ENCODE peak calls at places on chromosome 7, in four cellular contexts. One of them, this sample, is unnamed.

GRCh38 chr7:108045154-108045553 is 42.2 kb upstream of the LAMB1 start:
- DNase-seq in GM12892: no peak
- DNase-seq in iPS DF 19.7: no peak
- DNase-seq in HT1080: no peak
- DNase-seq in this sample: no peak

GRCh38 chr7:3397324-3397723 is 96.3 kb downstream of the SDK1 start:
- DNase-seq in GM12892: no peak
- DNase-seq in iPS DF 19.7: no peak
- DNase-seq in HT1080: no peak
- DNase-seq in this sample: no peak

GRCh38 chr7:29877196-29877595 is 70.9 kb downstream of the WIPF3 start:
- DNase-seq in GM12892: no peak
- DNase-seq in iPS DF 19.7: no peak
- DNase-seq in HT1080: peak
- DNase-seq in this sample: no peak

GRCh38 chr7:31991846-31992245 is 78.4 kb downstream of the PDE1C start:
- DNase-seq in GM12892: no peak
- DNase-seq in iPS DF 19.7: no peak
- DNase-seq in HT1080: peak
- DNase-seq in this sample: no peak

GRCh38 chr7:106959753-106960152 is 84.8 kb upstream of the PRKAR2B start:
- DNase-seq in GM12892: no peak
- DNase-seq in iPS DF 19.7: no peak
- DNase-seq in HT1080: no peak
- DNase-seq in this sample: no peak

GRCh38 chr7:19020711-19021110 is 96.7 kb downstream of the TWIST1 start:
- DNase-seq in GM12892: no peak
- DNase-seq in iPS DF 19.7: no peak
- DNase-seq in HT1080: peak
- DNase-seq in this sample: peak

GRCh38 chr7:84876036-84876821 is 310.6 kb downstream of the SEMA3D start:
- DNase-seq in GM12892: no peak
- DNase-seq in iPS DF 19.7: no peak
- DNase-seq in HT1080: no peak
- DNase-seq in this sample: no peak

GRCh38 chr7:93435791-93436190 is 138.7 kb downstream of the CALCR start:
- DNase-seq in GM12892: no peak
- DNase-seq in iPS DF 19.7: no peak
- DNase-seq in HT1080: no peak
- DNase-seq in this sample: no peak

GRCh38 chr7:133571066-133571465 is 318.2 kb downstream of the EXOC4 start:
- DNase-seq in GM12892: no peak
- DNase-seq in iPS DF 19.7: no peak
- DNase-seq in HT1080: no peak
- DNase-seq in this sample: no peak

GRCh38 chr7:28701731-28702130 is 256.4 kb downstream of the TRIL start:
- DNase-seq in GM12892: no peak
- DNase-seq in iPS DF 19.7: no peak
- DNase-seq in HT1080: no peak
- DNase-seq in this sample: no peak

GRCh38 chr7:110944966-110945644 is 145.8 kb upstream of the LRRN3 start:
- DNase-seq in GM12892: no peak
- DNase-seq in iPS DF 19.7: no peak
- DNase-seq in HT1080: no peak
- DNase-seq in this sample: no peak

GRCh38 chr7:156606135-156606534 is 34.4 kb upstream of the RNF32 start:
- DNase-seq in GM12892: no peak
- DNase-seq in iPS DF 19.7: no peak
- DNase-seq in HT1080: no peak
- DNase-seq in this sample: no peak

GRCh38 chr7:54354436-54354835 is 187.7 kb upstream of the VSTM2A start:
- DNase-seq in GM12892: no peak
- DNase-seq in iPS DF 19.7: no peak
- DNase-seq in HT1080: peak
- DNase-seq in this sample: no peak

GRCh38 chr7:21401944-21402343 is 25.9 kb upstream of the SP4 start:
- DNase-seq in GM12892: no peak
- DNase-seq in iPS DF 19.7: no peak
- DNase-seq in HT1080: no peak
- DNase-seq in this sample: no peak

GRCh38 chr7:120272896-120273475 is at the start of gene KCND2:
- DNase-seq in GM12892: no peak
- DNase-seq in iPS DF 19.7: no peak
- DNase-seq in HT1080: peak
- DNase-seq in this sample: no peak